ENCODE peak calls at places on chromosome 4, in eight cellular contexts. I, S, Q, L, P, W, O and Z are unnamed samples.
A peak's percentile ranks its signal among the peaks of the same experiment; 100 is the strongest.

GRCh38 chr4:89363786-89364185 is 56.2 kb upstream of the GPRIN3 start:
- DNase-seq in S (no peak), I (no peak), P (no peak), W (no peak), O (no peak), Q (no peak), L (no peak), Z (no peak)

GRCh38 chr4:8540072-8540471 is 40.1 kb upstream of the GPR78 start:
- DNase-seq in P (no peak), O (no peak), Q (no peak), S (no peak), W (peak; percentile 30), L (no peak), I (no peak), Z (no peak)

GRCh38 chr4:105605493-105605892 is 53.1 kb downstream of the ARHGEF38 start:
- DNase-seq in P (no peak), O (no peak), I (no peak), Q (no peak), W (no peak), L (peak; percentile 77), S (no peak), Z (no peak)

GRCh38 chr4:108811486-108811885 is 48.6 kb upstream of the ETNPPL start:
- DNase-seq in P (no peak), S (no peak), I (no peak), O (no peak), L (no peak), W (no peak), Q (no peak), Z (no peak)

GRCh38 chr4:623914-624626 is 1.3 kb upstream of the PDE6B start:
- DNase-seq in L (no peak), I (no peak), Q (no peak), W (no peak), O (no peak), P (no peak), S (no peak), Z (no peak)

GRCh38 chr4:6971536-6972374 is 62.1 kb downstream of the TBC1D14 start:
- DNase-seq in I (no peak), S (no peak), L (no peak), O (no peak), P (no peak), Q (no peak), W (no peak), Z (no peak)

GRCh38 chr4:104983615-104984179 is 163.0 kb upstream of the TET2 start:
- DNase-seq in L (no peak), I (no peak), W (no peak), Q (no peak), S (no peak), P (no peak), O (no peak), Z (no peak)

GRCh38 chr4:121030711-121031110 is 41.6 kb downstream of the NDNF start:
- DNase-seq in W (no peak), L (no peak), P (no peak), O (no peak), I (no peak), S (no peak), Q (no peak), Z (no peak)

GRCh38 chr4:124941267-124941666 is 228.7 kb upstream of the ANKRD50 start:
- DNase-seq in P (no peak), L (peak; percentile 23), I (no peak), Q (no peak), O (no peak), W (no peak), S (no peak), Z (no peak)

GRCh38 chr4:27066591-27066990 is 205.9 kb downstream of the STIM2 start:
- DNase-seq in I (no peak), W (no peak), P (no peak), Q (no peak), S (no peak), O (no peak), L (no peak), Z (no peak)

GRCh38 chr4:55866290-55866907 is 13.0 kb downstream of the EXOC1 start:
- DNase-seq in P (no peak), I (peak; percentile 80), W (no peak), L (peak; percentile 97), S (no peak), Q (no peak), O (peak; percentile 45), Z (peak; percentile 89)

GRCh38 chr4:26459756-26460530 is 30.3 kb downstream of the CCKAR start:
- DNase-seq in I (no peak), S (no peak), O (no peak), Q (no peak), P (no peak), W (no peak), L (no peak), Z (no peak)

GRCh38 chr4:38132140-38132673 is 172.0 kb downstream of the PTTG2 start:
- DNase-seq in I (peak; percentile 33), O (peak; percentile 36), L (peak; percentile 99), W (peak; percentile 87), P (no peak), Q (peak; percentile 37), S (no peak), Z (peak; percentile 14)

GRCh38 chr4:71472946-71473345 is 134.1 kb downstream of the SLC4A4 start:
- DNase-seq in W (no peak), O (no peak), I (peak; percentile 7), L (peak; percentile 54), S (no peak), Q (no peak), P (no peak), Z (no peak)

GRCh38 chr4:1547131-1547862 is 136.8 kb downstream of the FAM53A start:
- DNase-seq in S (no peak), O (no peak), I (no peak), Q (no peak), P (no peak), L (no peak), W (no peak), Z (no peak)

GRCh38 chr4:178577933-178578332 is 1135.7 kb upstream of the AGA start:
- DNase-seq in Q (no peak), P (peak; percentile 7), S (no peak), W (no peak), L (no peak), O (peak; percentile 0), I (no peak), Z (no peak)

GRCh38 chr4:163606885-163607284 is 112.4 kb downstream of the TMA16 start:
- DNase-seq in S (no peak), Q (no peak), O (no peak), I (no peak), L (no peak), W (no peak), P (no peak), Z (no peak)

GRCh38 chr4:136489101-136489500 is 1043.2 kb downstream of the PCDH18 start:
- DNase-seq in P (no peak), O (no peak), S (no peak), I (no peak), L (no peak), Q (no peak), W (no peak), Z (no peak)

GRCh38 chr4:168893807-168894206 is 116.2 kb downstream of the CBR4 start:
- DNase-seq in L (no peak), P (no peak), W (no peak), I (no peak), S (no peak), O (no peak), Q (no peak), Z (no peak)

GRCh38 chr4:112704991-112705845 is 68.3 kb downstream of the LARP7 start:
- DNase-seq in L (peak; percentile 69), S (peak; percentile 42), P (peak; percentile 48), Q (no peak), O (peak; percentile 57), I (no peak), W (no peak), Z (no peak)

GRCh38 chr4:46993075-46994006 is at the start of gene GABRA4:
- DNase-seq in W (no peak), O (no peak), I (no peak), Q (no peak), P (no peak), S (peak; percentile 72), L (peak; percentile 5), Z (no peak)

GRCh38 chr4:2673157-2673556 is 83.0 kb downstream of the TNIP2 start:
- DNase-seq in S (no peak), O (peak; percentile 16), L (peak; percentile 40), P (no peak), Q (no peak), I (no peak), W (no peak), Z (no peak)

GRCh38 chr4:184628103-184628502 is 21.1 kb downstream of the CASP3 start:
- DNase-seq in O (no peak), L (peak; percentile 35), Q (no peak), I (no peak), W (no peak), P (no peak), S (no peak), Z (no peak)

GRCh38 chr4:8192748-8193738 is 6.0 kb upstream of the SH3TC1 start:
- DNase-seq in L (peak; percentile 88), W (no peak), O (peak; percentile 67), S (no peak), P (peak; percentile 33), Q (peak; percentile 66), I (no peak), Z (no peak)

GRCh38 chr4:66430856-66431255 is 760.6 kb upstream of the EPHA5 start:
- DNase-seq in W (no peak), P (no peak), L (peak; percentile 29), Q (no peak), I (no peak), O (no peak), S (no peak), Z (no peak)

GRCh38 chr4:107552306-107552705 is 167.7 kb downstream of the PAPSS1 start:
- DNase-seq in I (no peak), Q (no peak), L (no peak), W (no peak), O (no peak), P (no peak), S (no peak), Z (no peak)

GRCh38 chr4:182848685-182849084 is 68.5 kb downstream of the DCTD start:
- DNase-seq in P (no peak), S (no peak), W (no peak), I (no peak), O (no peak), Q (no peak), L (no peak), Z (no peak)

GRCh38 chr4:110610940-110611785 is 11.7 kb downstream of the PITX2 start:
- DNase-seq in I (no peak), W (no peak), O (no peak), P (no peak), S (no peak), L (no peak), Q (no peak), Z (no peak)

GRCh38 chr4:77777135-77777777 is 41.9 kb downstream of the CNOT6L start:
- DNase-seq in Q (no peak), P (no peak), S (no peak), I (no peak), L (peak; percentile 47), O (no peak), W (no peak), Z (no peak)

GRCh38 chr4:31234494-31234893 is 514.3 kb downstream of the PCDH7 start:
- DNase-seq in S (no peak), I (no peak), P (peak; percentile 9), L (no peak), Q (no peak), O (peak; percentile 6), W (no peak), Z (no peak)

GRCh38 chr4:103634236-103634635 is 85.5 kb downstream of the TACR3 start:
- DNase-seq in O (peak; percentile 15), Q (no peak), I (no peak), P (no peak), L (no peak), W (no peak), S (no peak), Z (no peak)

GRCh38 chr4:163679189-163679588 is 184.7 kb downstream of the TMA16 start:
- DNase-seq in P (peak; percentile 23), O (peak; percentile 5), Q (no peak), W (no peak), S (no peak), L (peak; percentile 59), I (no peak), Z (no peak)

GRCh38 chr4:8472689-8473197 is 32.2 kb downstream of the TRMT44 start:
- DNase-seq in W (no peak), S (no peak), I (peak; percentile 56), O (no peak), Q (no peak), L (peak; percentile 100), P (no peak), Z (no peak)

GRCh38 chr4:165368114-165368513 is 10.7 kb upstream of the CPE start:
- DNase-seq in S (no peak), Q (no peak), O (no peak), P (peak; percentile 17), I (no peak), L (no peak), W (no peak), Z (no peak)